ENCODE peak calls at places on chromosome 5, in seven cellular contexts. T, R, D, C, L, S and W are unnamed samples.

GRCh38 chr5:157068785-157069184 is 9.9 kb upstream of the HAVCR1 start:
- DNase-seq in T (no peak), R (no peak), D (no peak), C (no peak), L (no peak), S (no peak), W (no peak)

GRCh38 chr5:107557051-107557658 is 113.6 kb downstream of the EFNA5 start:
- DNase-seq in T (peak), R (no peak), D (no peak), C (no peak), L (no peak), S (peak), W (no peak)

GRCh38 chr5:171444582-171444981 is 25.1 kb downstream of the FGF18 start:
- DNase-seq in T (no peak), R (no peak), D (no peak), C (no peak), L (no peak), S (no peak), W (no peak)

GRCh38 chr5:136018814-136019777 is 9.7 kb upstream of the TGFBI start:
- DNase-seq in T (peak), R (no peak), D (no peak), C (peak), L (peak), S (peak), W (no peak)

GRCh38 chr5:172868436-172868923 is 34.4 kb downstream of the ERGIC1 start:
- DNase-seq in T (no peak), R (no peak), D (no peak), C (no peak), L (no peak), S (peak), W (no peak)

GRCh38 chr5:154397652-154398406 is 48.0 kb upstream of the SAP30L start:
- DNase-seq in T (peak), R (no peak), D (no peak), C (peak), L (no peak), S (no peak), W (no peak)

GRCh38 chr5:1743061-1743768 is 56.4 kb downstream of the MRPL36 start:
- DNase-seq in T (no peak), R (no peak), D (no peak), C (no peak), L (no peak), S (no peak), W (no peak)

GRCh38 chr5:151345808-151346478 is 1.4 kb downstream of the SLC36A2 start:
- DNase-seq in T (no peak), R (no peak), D (no peak), C (no peak), L (no peak), S (no peak), W (no peak)

GRCh38 chr5:179816401-179817070 is 4.2 kb upstream of the SQSTM1 start:
- DNase-seq in T (no peak), R (peak), D (no peak), C (no peak), L (no peak), S (no peak), W (no peak)

GRCh38 chr5:136030956-136031611 is 2.3 kb downstream of the TGFBI start:
- DNase-seq in T (no peak), R (peak), D (no peak), C (peak), L (no peak), S (no peak), W (no peak)

GRCh38 chr5:126868961-126869451 is 92.1 kb downstream of the LMNB1 start:
- DNase-seq in T (peak), R (no peak), D (peak), C (peak), L (no peak), S (no peak), W (no peak)

GRCh38 chr5:10232386-10232785 is 17.3 kb downstream of the ATPSCKMT start:
- DNase-seq in T (no peak), R (no peak), D (no peak), C (no peak), L (no peak), S (no peak), W (no peak)

GRCh38 chr5:60797482-60798153 is 46.5 kb downstream of the ELOVL7 start:
- DNase-seq in T (no peak), R (no peak), D (no peak), C (no peak), L (no peak), S (no peak), W (no peak)

GRCh38 chr5:35303152-35303551 is 72.9 kb upstream of the PRLR start:
- DNase-seq in T (no peak), R (no peak), D (no peak), C (no peak), L (no peak), S (no peak), W (no peak)

GRCh38 chr5:145010834-145011233 is 824.3 kb downstream of the PRELID2 start:
- DNase-seq in T (no peak), R (no peak), D (no peak), C (no peak), L (no peak), S (no peak), W (no peak)

GRCh38 chr5:179186092-179186419 is 125.9 kb downstream of the ZNF354C start:
- DNase-seq in T (no peak), R (peak), D (no peak), C (no peak), L (no peak), S (no peak), W (no peak)

GRCh38 chr5:92909545-92909962 is 671.5 kb downstream of the NR2F1-AS1 start:
- DNase-seq in T (no peak), R (no peak), D (peak), C (peak), L (no peak), S (peak), W (no peak)

GRCh38 chr5:179833709-179834070 is 13.0 kb downstream of the SQSTM1 start:
- DNase-seq in T (no peak), R (no peak), D (no peak), C (no peak), L (no peak), S (no peak), W (no peak)

GRCh38 chr5:89735108-89735507 is 674.4 kb downstream of the CETN3 start:
- DNase-seq in T (no peak), R (no peak), D (no peak), C (no peak), L (no peak), S (no peak), W (no peak)

GRCh38 chr5:151770383-151771258 is 1.1 kb upstream of the G3BP1 start:
- DNase-seq in T (peak), R (peak), D (peak), C (peak), L (peak), S (peak), W (peak)

GRCh38 chr5:72224946-72225427 is 95.1 kb downstream of the MRPS27 start:
- DNase-seq in T (no peak), R (no peak), D (no peak), C (no peak), L (no peak), S (no peak), W (no peak)

GRCh38 chr5:141941779-141942178 is 16.2 kb downstream of the PCDH12 start:
- DNase-seq in T (no peak), R (no peak), D (no peak), C (no peak), L (no peak), S (no peak), W (no peak)

GRCh38 chr5:106290841-106291240 is 1379.9 kb downstream of the EFNA5 start:
- DNase-seq in T (no peak), R (no peak), D (no peak), C (no peak), L (no peak), S (no peak), W (no peak)

GRCh38 chr5:2841208-2841607 is 89.7 kb upstream of the IRX2 start:
- DNase-seq in T (no peak), R (no peak), D (no peak), C (no peak), L (no peak), S (no peak), W (no peak)

GRCh38 chr5:96626956-96627355 is 35.2 kb upstream of the CAST start:
- DNase-seq in T (no peak), R (no peak), D (no peak), C (no peak), L (no peak), S (no peak), W (no peak)

GRCh38 chr5:98975682-98976407 is 47.0 kb upstream of the CHD1 start:
- DNase-seq in T (no peak), R (no peak), D (no peak), C (no peak), L (no peak), S (no peak), W (no peak)

GRCh38 chr5:158978061-158978745 is 121.5 kb downstream of the EBF1 start:
- DNase-seq in T (no peak), R (no peak), D (no peak), C (no peak), L (no peak), S (no peak), W (no peak)

GRCh38 chr5:68007446-68007845 is 208.1 kb upstream of the PIK3R1 start:
- DNase-seq in T (peak), R (no peak), D (peak), C (no peak), L (peak), S (no peak), W (no peak)

GRCh38 chr5:124453221-124454032 is 293.0 kb downstream of the ZNF608 start:
- DNase-seq in T (no peak), R (no peak), D (no peak), C (no peak), L (no peak), S (no peak), W (no peak)

GRCh38 chr5:89351975-89352374 is 469.0 kb upstream of the MEF2C start:
- DNase-seq in T (no peak), R (no peak), D (no peak), C (no peak), L (no peak), S (no peak), W (no peak)

GRCh38 chr5:120682851-120683250 is 218.8 kb downstream of the PRR16 start:
- DNase-seq in T (no peak), R (no peak), D (no peak), C (no peak), L (no peak), S (no peak), W (no peak)

GRCh38 chr5:73213566-73213998 is 40.6 kb downstream of the TMEM174 start:
- DNase-seq in T (no peak), R (no peak), D (no peak), C (no peak), L (peak), S (peak), W (no peak)

GRCh38 chr5:122101636-122102285 is 23.7 kb upstream of the LOX start:
- DNase-seq in T (no peak), R (no peak), D (no peak), C (peak), L (peak), S (peak), W (no peak)

GRCh38 chr5:79059674-79060073 is 9.8 kb downstream of the DMGDH start:
- DNase-seq in T (no peak), R (no peak), D (no peak), C (no peak), L (no peak), S (no peak), W (no peak)

GRCh38 chr5:138449501-138450239 is 10.8 kb downstream of the REEP2 start:
- DNase-seq in T (peak), R (peak), D (peak), C (peak), L (peak), S (peak), W (peak)

GRCh38 chr5:172659909-172660628 is 19.0 kb downstream of the NEURL1B start:
- DNase-seq in T (peak), R (peak), D (peak), C (peak), L (peak), S (peak), W (peak)

GRCh38 chr5:139642891-139643871 is 5.0 kb upstream of the CXXC5 start:
- DNase-seq in T (no peak), R (peak), D (no peak), C (peak), L (no peak), S (peak), W (no peak)

GRCh38 chr5:134664448-134664847 is 15.9 kb downstream of the SEC24A start:
- DNase-seq in T (no peak), R (no peak), D (no peak), C (no peak), L (no peak), S (no peak), W (no peak)

GRCh38 chr5:83000922-83001321 is 76.3 kb downstream of the TMEM167A start:
- DNase-seq in T (no peak), R (no peak), D (no peak), C (no peak), L (no peak), S (no peak), W (no peak)

GRCh38 chr5:83001788-83002381 is 75.3 kb downstream of the TMEM167A start:
- DNase-seq in T (no peak), R (no peak), D (no peak), C (no peak), L (no peak), S (no peak), W (no peak)

GRCh38 chr5:83003791-83004190 is 73.4 kb downstream of the TMEM167A start:
- DNase-seq in T (no peak), R (no peak), D (no peak), C (no peak), L (no peak), S (no peak), W (no peak)

GRCh38 chr5:83000448-83000847 is 76.7 kb downstream of the TMEM167A start:
- DNase-seq in T (no peak), R (no peak), D (no peak), C (no peak), L (no peak), S (no peak), W (no peak)
- H3K27ac ChIP-seq in T (no peak), R (no peak), D (no peak), C (no peak), L (no peak), S (no peak), W (no peak)

GRCh38 chr5:169875091-169875727 is 105.1 kb downstream of the INSYN2B start:
- DNase-seq in T (no peak), R (no peak), D (no peak), C (no peak), L (peak), S (no peak), W (no peak)
- H3K27ac ChIP-seq in T (no peak), R (peak), D (peak), C (no peak), L (no peak), S (no peak), W (no peak)

DNA sequence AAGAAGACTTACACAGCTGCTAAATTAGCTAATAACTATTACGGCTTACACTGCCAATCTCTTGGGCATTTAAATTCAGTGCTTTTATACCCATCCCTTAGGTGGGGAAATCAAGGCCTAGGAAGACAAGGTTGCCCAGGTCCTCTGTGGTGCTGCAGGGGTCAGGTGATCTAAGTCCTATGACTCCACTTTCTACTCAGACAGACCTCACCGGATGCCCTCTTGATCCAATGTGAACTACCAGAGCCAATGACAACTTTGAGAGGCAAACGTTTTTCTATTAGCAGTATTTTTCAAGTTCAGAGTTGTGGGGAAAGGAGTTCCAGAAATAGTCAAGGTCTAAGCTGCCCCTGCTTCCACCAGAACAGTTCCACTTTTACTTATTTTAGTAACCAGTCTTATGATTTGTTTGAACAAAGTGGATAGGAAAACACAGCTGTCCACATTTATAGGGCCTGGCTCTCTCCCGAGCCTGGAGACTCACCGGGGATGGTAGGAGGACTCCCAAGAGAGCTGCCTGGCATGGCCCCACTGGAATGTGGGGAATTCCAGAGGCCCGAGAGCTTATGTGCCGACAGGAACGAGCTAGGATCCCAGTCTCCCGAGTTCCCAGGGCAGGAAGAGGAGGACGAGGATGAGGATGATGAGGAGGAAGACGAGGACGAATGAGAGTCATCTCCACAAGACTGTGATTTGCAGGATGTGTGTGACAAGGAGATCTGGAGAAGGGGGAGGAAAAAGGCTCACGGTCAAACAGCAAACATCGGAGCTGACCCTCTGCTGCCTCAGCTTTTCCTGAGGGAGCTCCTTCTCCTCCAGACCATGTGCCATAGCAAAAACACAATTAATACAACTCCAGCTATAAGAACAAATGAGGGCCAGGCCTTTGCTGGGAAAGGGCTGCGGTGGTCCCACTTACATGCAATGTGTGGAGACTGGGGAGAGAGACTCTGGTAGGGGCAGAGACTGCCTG is 16.7 kb downstream of the FAM193B start:
- DNase-seq in T (no peak), R (peak), D (no peak), C (no peak), L (no peak), S (peak), W (no peak)
- H3K27ac ChIP-seq in T (peak), R (peak), D (no peak), C (peak), L (peak), S (peak), W (no peak)

GRCh38 chr5:6408260-6408596 is 29.9 kb upstream of the MED10 start:
- DNase-seq in T (no peak), R (no peak), D (no peak), C (no peak), L (no peak), S (no peak), W (no peak)

GRCh38 chr5:6411141-6411540 is 32.8 kb upstream of the MED10 start:
- DNase-seq in T (no peak), R (no peak), D (no peak), C (no peak), L (no peak), S (no peak), W (no peak)

GRCh38 chr5:6407547-6408259 is 29.4 kb upstream of the MED10 start:
- DNase-seq in T (no peak), R (no peak), D (no peak), C (no peak), L (no peak), S (no peak), W (no peak)

GRCh38 chr5:6410421-6410820 is 32.1 kb upstream of the MED10 start:
- DNase-seq in T (no peak), R (no peak), D (no peak), C (no peak), L (no peak), S (no peak), W (peak)

DNA sequence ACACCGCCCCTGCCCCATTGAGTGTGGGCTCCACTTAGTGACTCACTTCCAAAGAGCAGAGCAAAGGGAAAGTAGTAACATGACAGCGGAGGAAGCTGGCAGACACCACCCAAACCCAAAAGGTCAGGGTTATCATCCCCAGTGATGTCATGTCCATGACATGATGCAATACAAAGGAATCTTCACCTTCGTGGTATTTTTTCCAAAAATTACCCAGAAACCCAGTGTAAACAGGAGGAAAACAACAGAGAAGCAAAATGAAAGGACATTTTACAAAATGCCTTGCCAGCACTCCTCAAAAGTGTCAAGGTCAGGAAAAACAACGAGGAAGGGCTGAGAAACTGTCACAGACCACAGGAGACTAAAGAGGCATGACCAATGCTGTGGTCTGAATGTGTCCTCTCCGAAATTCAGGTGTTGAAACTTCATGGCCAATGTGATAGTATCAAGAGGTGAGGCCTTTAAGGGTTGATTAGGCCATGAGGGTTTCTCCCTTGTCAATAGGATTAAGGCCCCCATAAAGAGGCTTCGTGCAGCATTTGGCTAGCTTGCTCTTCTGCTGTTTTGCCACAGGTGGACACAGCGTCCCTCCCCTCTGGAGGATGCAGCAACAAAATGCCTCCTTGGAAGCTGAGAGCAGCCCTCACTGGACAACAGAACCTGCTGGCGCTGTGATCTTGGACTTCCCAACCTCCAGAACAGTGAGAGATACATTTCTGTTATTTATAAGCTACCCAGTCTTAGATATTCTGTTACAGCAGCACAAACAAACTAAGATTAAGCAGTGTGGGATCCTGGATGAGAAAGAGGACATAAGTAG is 30.5 kb upstream of the MED10 start:
- DNase-seq in T (no peak), R (no peak), D (no peak), C (no peak), L (no peak), S (no peak), W (no peak)
- H3K27ac ChIP-seq in T (no peak), R (no peak), D (no peak), C (no peak), L (no peak), S (no peak), W (no peak)